ENCODE peak calls at places on chromosomes 11 and 22, in ten cellular contexts. C is stromal cell of bone marrow; K is COR-L47; V is neural progenitor cell; M is pancreas; R is left cardiac atrium; J is activated effector memory CD4-positive, alpha-beta T cell treated with anti-CD3 and anti-CD28 coated beads, Interleukin-2, amount 50 U/mL, for 16 hours; F is EL; Y is GM23338; B is natural killer cell. H is an unnamed sample.

GRCh38 chr22:48827228-48827810 is 1000.4 kb downstream of the BRD1 start:
- DNase-seq in M (peak; percentile 39), Y (no peak), J (peak; percentile 25), F (no peak), R (no peak), C (no peak), V (no peak), K (peak; percentile 94), B (no peak), H (no peak)

GRCh38 chr22:30582788-30583575 is 8.5 kb upstream of the GAL3ST1 start:
- DNase-seq in F (no peak), Y (no peak), K (no peak), V (no peak), R (no peak), M (no peak), J (no peak), B (no peak), C (no peak), H (no peak)

GRCh38 chr11:57432714-57433163 is 5.8 kb upstream of the SLC43A3 start:
- DNase-seq in V (no peak), J (peak; percentile 63), K (no peak), F (peak; percentile 94), B (no peak), M (no peak), Y (no peak), C (peak; percentile 43), R (no peak), H (peak; percentile 38)

GRCh38 chr11:6210274-6210955 is 5.1 kb downstream of the C11orf42 start:
- DNase-seq in F (peak; percentile 22), M (peak; percentile 28), J (no peak), Y (no peak), V (no peak), B (no peak), R (no peak), C (no peak), K (no peak), H (no peak)

GRCh38 chr11:108025387-108026080 is 16.8 kb downstream of the CUL5 start:
- DNase-seq in F (no peak), B (no peak), J (no peak), C (no peak), Y (peak; percentile 52), K (no peak), M (no peak), R (no peak), V (no peak), H (no peak)

GRCh38 chr11:102850973-102851745 is 7.8 kb upstream of the MMP3 start:
- DNase-seq in Y (no peak), V (no peak), M (no peak), K (no peak), J (no peak), B (no peak), F (peak; percentile 96), C (peak; percentile 93), R (no peak), H (no peak)

GRCh38 chr22:21815958-21816357 is 51.5 kb downstream of the MAPK1 start:
- DNase-seq in V (no peak), B (no peak), R (no peak), F (no peak), M (no peak), Y (no peak), K (no peak), J (no peak), C (no peak), H (no peak)

GRCh38 chr22:49977578-49977977 is 17.0 kb downstream of the PIM3 start:
- DNase-seq in V (no peak), K (no peak), Y (no peak), M (no peak), J (peak; percentile 42), F (no peak), R (no peak), B (no peak), C (no peak), H (no peak)

GRCh38 chr11:113023228-113023627 is 62.0 kb downstream of the NCAM1 start:
- DNase-seq in R (no peak), Y (no peak), J (no peak), B (no peak), V (no peak), F (no peak), K (no peak), M (no peak), C (peak; percentile 14), H (no peak)

GRCh38 chr22:37654556-37655251 is 3.8 kb upstream of the PDXP start:
- DNase-seq in F (no peak), V (no peak), Y (no peak), K (no peak), J (no peak), M (no peak), C (no peak), B (no peak), R (no peak), H (no peak)

GRCh38 chr11:692824-693414 is 2.1 kb downstream of the DEAF1 start:
- DNase-seq in Y (no peak), J (no peak), V (no peak), C (no peak), M (peak; percentile 83), F (no peak), B (no peak), R (no peak), K (no peak), H (no peak)

GRCh38 chr11:121328213-121328966 is 35.8 kb downstream of the SC5D start:
- DNase-seq in F (no peak), V (no peak), J (peak; percentile 71), R (no peak), K (no peak), B (no peak), Y (no peak), C (no peak), M (no peak), H (no peak)